ENCODE peak calls at places on chromosomes 6 and 20, in seven cellular contexts. One of them, this sample, is unnamed.

GRCh38 chr20:31817461-31817860 is 1.7 kb upstream of the MYLK2 start:
- DNase-seq in choroid plexus epithelial cell: no peak
- DNase-seq in A549: no peak
- DNase-seq in GM13977: no peak
- DNase-seq in right lobe of liver: no peak
- DNase-seq in hepatocyte: no peak
- DNase-seq in dorsolateral prefrontal cortex: no peak
- DNase-seq in this sample: no peak

GRCh38 chr6:938271-939046 is 245.5 kb upstream of the EXOC2 start:
- DNase-seq in choroid plexus epithelial cell: no peak
- DNase-seq in A549: no peak
- DNase-seq in GM13977: no peak
- DNase-seq in right lobe of liver: no peak
- DNase-seq in hepatocyte: no peak
- DNase-seq in dorsolateral prefrontal cortex: no peak
- DNase-seq in this sample: no peak

GRCh38 chr6:90221403-90221802 is 75.2 kb downstream of the BACH2 start:
- DNase-seq in choroid plexus epithelial cell: no peak
- DNase-seq in A549: no peak
- DNase-seq in GM13977: no peak
- DNase-seq in right lobe of liver: no peak
- DNase-seq in hepatocyte: no peak
- DNase-seq in dorsolateral prefrontal cortex: no peak
- DNase-seq in this sample: no peak

GRCh38 chr6:114007451-114007953 is 36.6 kb upstream of the HDAC2 start:
- DNase-seq in choroid plexus epithelial cell: no peak
- DNase-seq in A549: no peak
- DNase-seq in GM13977: no peak
- DNase-seq in right lobe of liver: no peak
- DNase-seq in hepatocyte: no peak
- DNase-seq in dorsolateral prefrontal cortex: no peak
- DNase-seq in this sample: no peak

GRCh38 chr20:56391037-56391436 is 978 bp downstream of the AURKA start:
- DNase-seq in choroid plexus epithelial cell: no peak
- DNase-seq in A549: no peak
- DNase-seq in GM13977: no peak
- DNase-seq in right lobe of liver: no peak
- DNase-seq in hepatocyte: no peak
- DNase-seq in dorsolateral prefrontal cortex: no peak
- DNase-seq in this sample: no peak

GRCh38 chr6:37077459-37078296 is 72.2 kb downstream of the FGD2 start:
- DNase-seq in choroid plexus epithelial cell: peak; percentile 85
- DNase-seq in A549: no peak
- DNase-seq in GM13977: no peak
- DNase-seq in right lobe of liver: no peak
- DNase-seq in hepatocyte: peak; percentile 83
- DNase-seq in dorsolateral prefrontal cortex: no peak
- DNase-seq in this sample: no peak

GRCh38 chr20:19757487-19757972 is 528 bp upstream of the RIN2 start:
- DNase-seq in choroid plexus epithelial cell: peak; percentile 78
- DNase-seq in A549: peak; percentile 71
- DNase-seq in GM13977: peak; percentile 59
- DNase-seq in right lobe of liver: peak; percentile 88
- DNase-seq in hepatocyte: peak; percentile 83
- DNase-seq in dorsolateral prefrontal cortex: peak; percentile 13
- DNase-seq in this sample: peak; percentile 68

GRCh38 chr20:64161595-64162238 is 2.5 kb upstream of the MYT1 start:
- DNase-seq in choroid plexus epithelial cell: peak; percentile 64
- DNase-seq in A549: peak; percentile 28
- DNase-seq in GM13977: peak; percentile 77
- DNase-seq in right lobe of liver: no peak
- DNase-seq in hepatocyte: peak; percentile 85
- DNase-seq in dorsolateral prefrontal cortex: no peak
- DNase-seq in this sample: no peak

GRCh38 chr20:23434521-23435313 is 4.8 kb upstream of the CSTL1 start:
- DNase-seq in choroid plexus epithelial cell: no peak
- DNase-seq in A549: no peak
- DNase-seq in GM13977: no peak
- DNase-seq in right lobe of liver: no peak
- DNase-seq in hepatocyte: no peak
- DNase-seq in dorsolateral prefrontal cortex: no peak
- DNase-seq in this sample: no peak

GRCh38 chr20:64144144-64144912 is 19.9 kb upstream of the MYT1 start:
- DNase-seq in choroid plexus epithelial cell: no peak
- DNase-seq in A549: no peak
- DNase-seq in GM13977: no peak
- DNase-seq in right lobe of liver: no peak
- DNase-seq in hepatocyte: no peak
- DNase-seq in dorsolateral prefrontal cortex: no peak
- DNase-seq in this sample: no peak

GRCh38 chr6:85662251-85662650 is 19.6 kb upstream of the SYNCRIP start:
- DNase-seq in choroid plexus epithelial cell: no peak
- DNase-seq in A549: no peak
- DNase-seq in GM13977: no peak
- DNase-seq in right lobe of liver: no peak
- DNase-seq in hepatocyte: no peak
- DNase-seq in dorsolateral prefrontal cortex: no peak
- DNase-seq in this sample: no peak

GRCh38 chr6:43723737-43724295 is 36.2 kb upstream of the MRPS18A start:
- DNase-seq in choroid plexus epithelial cell: peak; percentile 83
- DNase-seq in A549: peak; percentile 56
- DNase-seq in GM13977: peak; percentile 80
- DNase-seq in right lobe of liver: peak; percentile 74
- DNase-seq in hepatocyte: peak; percentile 89
- DNase-seq in dorsolateral prefrontal cortex: no peak
- DNase-seq in this sample: peak; percentile 90

DNA sequence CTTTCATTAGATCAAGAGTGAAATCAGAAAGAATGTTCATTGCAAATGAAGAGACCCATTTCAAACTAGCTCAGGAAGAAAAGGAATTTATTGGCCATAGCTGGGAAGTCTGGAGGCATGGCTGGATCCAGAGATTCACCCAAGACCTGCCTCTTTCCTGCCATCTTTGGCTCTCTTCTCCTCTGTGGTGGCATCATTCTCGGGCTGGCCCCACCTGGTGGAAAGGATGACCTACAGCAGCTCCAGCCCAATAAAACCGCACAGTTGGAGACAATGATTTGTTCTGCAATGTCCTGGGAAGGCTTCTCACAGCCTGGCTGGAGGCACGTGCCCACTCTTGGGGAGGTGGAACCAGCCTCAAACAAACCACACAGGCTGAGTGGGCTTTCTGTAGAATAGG is 18.1 kb upstream of the FERMT1 start:
- DNase-seq in choroid plexus epithelial cell: peak; percentile 17
- DNase-seq in A549: no peak
- DNase-seq in GM13977: no peak
- DNase-seq in right lobe of liver: no peak
- DNase-seq in hepatocyte: no peak
- DNase-seq in dorsolateral prefrontal cortex: no peak
- DNase-seq in this sample: no peak
- TF ChIP-seq CTCF in choroid plexus epithelial cell: peak; percentile 44
- TF ChIP-seq CTCF in A549: no peak
- TF ChIP-seq CTCF in GM13977: peak; percentile 23
- TF ChIP-seq CTCF in right lobe of liver: no peak
- TF ChIP-seq CTCF in hepatocyte: peak; percentile 6
- TF ChIP-seq CTCF in dorsolateral prefrontal cortex: no peak
- TF ChIP-seq CTCF in this sample: no peak

GRCh38 chr20:6629564-6629963 is 137.9 kb upstream of the BMP2 start:
- DNase-seq in choroid plexus epithelial cell: no peak
- DNase-seq in A549: no peak
- DNase-seq in GM13977: no peak
- DNase-seq in right lobe of liver: no peak
- DNase-seq in hepatocyte: no peak
- DNase-seq in dorsolateral prefrontal cortex: no peak
- DNase-seq in this sample: no peak
- TF ChIP-seq CTCF in choroid plexus epithelial cell: peak; percentile 24
- TF ChIP-seq CTCF in A549: no peak
- TF ChIP-seq CTCF in GM13977: no peak
- TF ChIP-seq CTCF in right lobe of liver: no peak
- TF ChIP-seq CTCF in hepatocyte: no peak
- TF ChIP-seq CTCF in dorsolateral prefrontal cortex: no peak
- TF ChIP-seq CTCF in this sample: no peak

DNA sequence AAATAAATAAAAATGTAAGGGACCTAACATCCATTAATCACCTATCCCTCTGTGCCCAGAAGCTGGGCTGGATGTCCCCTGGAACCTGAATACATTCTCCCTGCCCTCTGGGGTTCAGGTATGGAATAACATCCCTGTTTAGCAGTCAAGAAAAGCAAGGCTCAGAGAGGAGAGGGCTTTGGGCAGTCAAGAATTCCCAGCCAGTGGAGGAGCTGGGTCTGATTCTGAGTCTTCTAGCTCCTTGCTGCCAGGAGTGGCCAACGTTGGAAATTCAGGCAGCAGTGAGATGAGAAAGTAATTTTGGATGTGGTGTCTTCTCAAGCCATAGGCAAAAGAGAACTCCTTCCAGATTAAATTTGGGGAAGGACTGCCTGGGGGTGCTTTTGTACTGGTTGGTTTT is 42.6 kb upstream of the ZNFX1 start:
- DNase-seq in choroid plexus epithelial cell: peak; percentile 77
- DNase-seq in A549: peak; percentile 59
- DNase-seq in GM13977: no peak
- DNase-seq in right lobe of liver: no peak
- DNase-seq in hepatocyte: peak; percentile 63
- DNase-seq in dorsolateral prefrontal cortex: no peak
- DNase-seq in this sample: peak; percentile 64
- TF ChIP-seq CTCF in choroid plexus epithelial cell: peak; percentile 73
- TF ChIP-seq CTCF in A549: no peak
- TF ChIP-seq CTCF in GM13977: no peak
- TF ChIP-seq CTCF in right lobe of liver: peak; percentile 17
- TF ChIP-seq CTCF in hepatocyte: peak; percentile 29
- TF ChIP-seq CTCF in dorsolateral prefrontal cortex: peak; percentile 18
- TF ChIP-seq CTCF in this sample: peak; percentile 38

GRCh38 chr6:137471951-137472350 is 22.2 kb downstream of the OLIG3 start:
- DNase-seq in choroid plexus epithelial cell: no peak
- DNase-seq in A549: no peak
- DNase-seq in GM13977: no peak
- DNase-seq in right lobe of liver: no peak
- DNase-seq in hepatocyte: no peak
- DNase-seq in dorsolateral prefrontal cortex: peak; percentile 82
- DNase-seq in this sample: no peak

GRCh38 chr6:137473651-137474050 is 20.5 kb downstream of the OLIG3 start:
- DNase-seq in choroid plexus epithelial cell: no peak
- DNase-seq in A549: no peak
- DNase-seq in GM13977: no peak
- DNase-seq in right lobe of liver: no peak
- DNase-seq in hepatocyte: no peak
- DNase-seq in dorsolateral prefrontal cortex: no peak
- DNase-seq in this sample: no peak

GRCh38 chr6:137471497-137471896 is 22.7 kb downstream of the OLIG3 start:
- DNase-seq in choroid plexus epithelial cell: no peak
- DNase-seq in A549: no peak
- DNase-seq in GM13977: no peak
- DNase-seq in right lobe of liver: no peak
- DNase-seq in hepatocyte: no peak
- DNase-seq in dorsolateral prefrontal cortex: peak; percentile 75
- DNase-seq in this sample: no peak

GRCh38 chr6:137472738-137473137 is 21.5 kb downstream of the OLIG3 start:
- DNase-seq in choroid plexus epithelial cell: no peak
- DNase-seq in A549: no peak
- DNase-seq in GM13977: no peak
- DNase-seq in right lobe of liver: no peak
- DNase-seq in hepatocyte: no peak
- DNase-seq in dorsolateral prefrontal cortex: no peak
- DNase-seq in this sample: no peak

DNA sequence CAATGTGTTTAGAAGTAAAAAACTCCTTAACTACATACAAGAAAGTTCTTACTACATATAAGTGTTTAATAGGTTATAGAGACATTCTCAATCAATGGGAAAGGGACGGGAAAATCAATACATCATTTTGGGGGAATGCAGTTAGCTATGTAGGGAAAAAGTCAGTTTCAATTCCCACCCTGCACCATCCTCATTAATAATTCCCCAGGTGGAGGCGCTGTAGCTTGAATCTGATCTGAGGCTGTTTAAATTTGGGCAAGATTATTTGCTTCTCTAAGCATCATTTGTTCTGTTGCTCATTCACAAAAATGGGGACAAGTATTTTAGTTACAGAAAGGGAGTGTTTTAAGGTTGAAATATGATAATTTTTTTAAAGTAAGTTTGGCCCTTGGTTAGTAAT is 19.1 kb downstream of the OLIG3 start:
- DNase-seq in choroid plexus epithelial cell: no peak
- DNase-seq in A549: no peak
- DNase-seq in GM13977: no peak
- DNase-seq in right lobe of liver: no peak
- DNase-seq in hepatocyte: no peak
- DNase-seq in dorsolateral prefrontal cortex: no peak
- DNase-seq in this sample: no peak
- TF ChIP-seq CTCF in choroid plexus epithelial cell: peak; percentile 11
- TF ChIP-seq CTCF in A549: no peak
- TF ChIP-seq CTCF in GM13977: no peak
- TF ChIP-seq CTCF in right lobe of liver: no peak
- TF ChIP-seq CTCF in hepatocyte: no peak
- TF ChIP-seq CTCF in dorsolateral prefrontal cortex: no peak
- TF ChIP-seq CTCF in this sample: no peak

GRCh38 chr6:112367655-112368054 is 20.5 kb downstream of the RFPL4B start:
- DNase-seq in choroid plexus epithelial cell: peak; percentile 9
- DNase-seq in A549: no peak
- DNase-seq in GM13977: no peak
- DNase-seq in right lobe of liver: no peak
- DNase-seq in hepatocyte: no peak
- DNase-seq in dorsolateral prefrontal cortex: no peak
- DNase-seq in this sample: no peak

GRCh38 chr6:112370946-112371345 is 23.8 kb downstream of the RFPL4B start:
- DNase-seq in choroid plexus epithelial cell: no peak
- DNase-seq in A549: no peak
- DNase-seq in GM13977: no peak
- DNase-seq in right lobe of liver: no peak
- DNase-seq in hepatocyte: no peak
- DNase-seq in dorsolateral prefrontal cortex: no peak
- DNase-seq in this sample: no peak

GRCh38 chr6:112366695-112367546 is 19.8 kb downstream of the RFPL4B start:
- DNase-seq in choroid plexus epithelial cell: no peak
- DNase-seq in A549: no peak
- DNase-seq in GM13977: no peak
- DNase-seq in right lobe of liver: no peak
- DNase-seq in hepatocyte: no peak
- DNase-seq in dorsolateral prefrontal cortex: no peak
- DNase-seq in this sample: no peak

GRCh38 chr6:112372213-112372806 is 25.2 kb downstream of the RFPL4B start:
- DNase-seq in choroid plexus epithelial cell: peak; percentile 60
- DNase-seq in A549: peak; percentile 3
- DNase-seq in GM13977: no peak
- DNase-seq in right lobe of liver: no peak
- DNase-seq in hepatocyte: no peak
- DNase-seq in dorsolateral prefrontal cortex: no peak
- DNase-seq in this sample: peak; percentile 47
- TF ChIP-seq CTCF in choroid plexus epithelial cell: peak; percentile 59
- TF ChIP-seq CTCF in A549: peak; percentile 37
- TF ChIP-seq CTCF in GM13977: peak; percentile 32
- TF ChIP-seq CTCF in right lobe of liver: peak; percentile 43
- TF ChIP-seq CTCF in hepatocyte: peak; percentile 49
- TF ChIP-seq CTCF in dorsolateral prefrontal cortex: peak; percentile 72
- TF ChIP-seq CTCF in this sample: peak; percentile 36

DNA sequence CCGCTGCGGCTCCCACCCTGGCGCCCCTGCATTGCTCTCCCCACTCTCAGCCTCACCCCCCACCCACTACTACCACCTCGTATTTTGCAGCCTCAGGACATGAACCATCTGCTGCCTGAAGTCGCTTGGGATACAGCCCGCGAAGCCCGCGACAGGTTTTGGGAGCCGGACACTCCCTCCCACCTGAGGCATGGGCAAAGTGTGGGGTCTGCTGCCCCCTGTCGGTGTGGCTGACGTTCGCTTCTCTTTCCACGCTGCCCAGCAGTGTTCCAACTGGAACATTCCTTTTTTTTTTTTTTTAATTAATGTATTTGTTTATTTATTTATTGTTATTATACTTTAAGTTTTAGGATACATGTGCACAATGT is 15.3 kb upstream of the LPA start:
- DNase-seq in choroid plexus epithelial cell: no peak
- DNase-seq in A549: no peak
- DNase-seq in GM13977: no peak
- DNase-seq in right lobe of liver: peak; percentile 73
- DNase-seq in hepatocyte: peak; percentile 53
- DNase-seq in dorsolateral prefrontal cortex: no peak
- DNase-seq in this sample: no peak
- TF ChIP-seq CTCF in choroid plexus epithelial cell: no peak
- TF ChIP-seq CTCF in A549: no peak
- TF ChIP-seq CTCF in GM13977: no peak
- TF ChIP-seq CTCF in right lobe of liver: peak; percentile 56
- TF ChIP-seq CTCF in hepatocyte: peak; percentile 47
- TF ChIP-seq CTCF in dorsolateral prefrontal cortex: no peak
- TF ChIP-seq CTCF in this sample: no peak